ENCODE peak calls at places on chromosomes 13 and 19, in ten cellular contexts. J, G, D, O, F, T, E, N, L and X are unnamed samples.

GRCh38 chr13:86960876-86961275 is 710.3 kb upstream of the SLITRK5 start:
- DNase-seq in J (no peak), G (peak), D (no peak), O (no peak), F (no peak), T (no peak), E (no peak), N (no peak), L (no peak), X (no peak)

GRCh38 chr13:50731400-50731799 is 112.1 kb downstream of the DLEU7 start:
- DNase-seq in J (no peak), G (peak), D (no peak), O (no peak), F (no peak), T (no peak), E (peak), N (no peak), L (no peak), X (no peak)

GRCh38 chr19:4374451-4375163 is 25.7 kb downstream of the SH3GL1 start:
- DNase-seq in J (peak), G (peak), D (peak), O (no peak), F (no peak), T (no peak), E (peak), N (no peak), L (no peak), X (no peak)

GRCh38 chr19:3360494-3361383 is 5.6 kb upstream of the NFIC start:
- DNase-seq in J (peak), G (peak), D (no peak), O (no peak), F (peak), T (peak), E (no peak), N (no peak), L (peak), X (peak)

GRCh38 chr13:51793570-51794273 is 10.2 kb downstream of the DHRS12 start:
- DNase-seq in J (no peak), G (peak), D (no peak), O (no peak), F (peak), T (no peak), E (peak), N (no peak), L (no peak), X (no peak)

GRCh38 chr19:7602240-7602934 is 6.7 kb downstream of the CAMSAP3 start:
- DNase-seq in J (no peak), G (no peak), D (no peak), O (no peak), F (no peak), T (no peak), E (no peak), N (no peak), L (no peak), X (no peak)

GRCh38 chr13:52652980-52653303 is 306 bp downstream of the SUGT1 start:
- DNase-seq in J (no peak), G (no peak), D (no peak), O (no peak), F (no peak), T (no peak), E (no peak), N (no peak), L (no peak), X (no peak)

GRCh38 chr13:27172495-27172842 is 858 bp upstream of the USP12 start:
- DNase-seq in J (no peak), G (peak), D (no peak), O (no peak), F (peak), T (no peak), E (peak), N (peak), L (no peak), X (no peak)

GRCh38 chr13:67155898-67156717 is 74.0 kb downstream of the PCDH9 start:
- DNase-seq in J (no peak), G (no peak), D (no peak), O (no peak), F (no peak), T (no peak), E (no peak), N (no peak), L (no peak), X (no peak)

GRCh38 chr13:114012921-114013320 is 39.0 kb upstream of the C13orf46 start:
- DNase-seq in J (no peak), G (no peak), D (no peak), O (no peak), F (no peak), T (no peak), E (no peak), N (no peak), L (no peak), X (no peak)

GRCh38 chr19:35086455-35086854 is 29.2 kb upstream of the FXYD3 start:
- DNase-seq in J (no peak), G (no peak), D (no peak), O (no peak), F (no peak), T (no peak), E (no peak), N (no peak), L (no peak), X (no peak)

GRCh38 chr13:38967446-38967845 is 23.2 kb downstream of the STOML3 start:
- DNase-seq in J (no peak), G (no peak), D (no peak), O (no peak), F (no peak), T (no peak), E (no peak), N (no peak), L (no peak), X (no peak)

GRCh38 chr19:1651061-1651547 is 1.3 kb downstream of the TCF3 start:
- DNase-seq in J (no peak), G (peak), D (no peak), O (no peak), F (peak), T (peak), E (no peak), N (no peak), L (peak), X (peak)

GRCh38 chr13:29496241-29496712 is 99.2 kb downstream of the SLC7A1 start:
- DNase-seq in J (no peak), G (no peak), D (no peak), O (no peak), F (no peak), T (no peak), E (no peak), N (no peak), L (no peak), X (no peak)

GRCh38 chr19:13006431-13007281 is 11.4 kb downstream of the NFIX start:
- DNase-seq in J (no peak), G (no peak), D (no peak), O (no peak), F (no peak), T (no peak), E (no peak), N (no peak), L (no peak), X (no peak)

GRCh38 chr19:4064073-4064550 is 2.6 kb downstream of the ZBTB7A start:
- DNase-seq in J (no peak), G (peak), D (no peak), O (no peak), F (no peak), T (no peak), E (no peak), N (no peak), L (no peak), X (no peak)

GRCh38 chr19:6220385-6221191 is 59.2 kb downstream of the MLLT1 start:
- DNase-seq in J (no peak), G (no peak), D (no peak), O (no peak), F (no peak), T (no peak), E (peak), N (no peak), L (no peak), X (no peak)

GRCh38 chr19:5948697-5949564 is 29.0 kb downstream of the RANBP3 start:
- DNase-seq in J (no peak), G (no peak), D (no peak), O (no peak), F (peak), T (no peak), E (no peak), N (peak), L (no peak), X (no peak)

GRCh38 chr13:40187836-40188591 is 478.4 kb downstream of the FOXO1 start:
- DNase-seq in J (no peak), G (peak), D (no peak), O (no peak), F (peak), T (peak), E (no peak), N (no peak), L (peak), X (peak)

GRCh38 chr13:107644136-107644535 is 571.2 kb downstream of the LIG4 start:
- DNase-seq in J (no peak), G (no peak), D (no peak), O (peak), F (no peak), T (no peak), E (no peak), N (peak), L (no peak), X (no peak)

GRCh38 chr13:102779426-102780159 is 6.0 kb upstream of the TEX30 start:
- DNase-seq in J (no peak), G (no peak), D (no peak), O (no peak), F (peak), T (no peak), E (no peak), N (no peak), L (no peak), X (peak)